ENCODE peak calls at places on chromosomes 6 and 20, in six cellular contexts. W, G, I, U, V and H are unnamed samples. For H3K9me3 and H3K27me3, the result is how much of the 10 kb centered on the place peaks cover.

GRCh38 chr6:150471276-150471675 is 102.5 kb downstream of the IYD start:
- DNase-seq in W (no peak), G (no peak), I (no peak), U (no peak), V (no peak), H (no peak)

GRCh38 chr20:49286689-49287551 is 9.1 kb upstream of the ZNFX1 start:
- DNase-seq in W (peak), G (no peak), I (no peak), U (no peak), V (no peak), H (no peak)

GRCh38 chr6:39451831-39452230 is 129.3 kb upstream of the KCNK16 start:
- DNase-seq in W (peak), G (no peak), I (no peak), U (no peak), V (no peak), H (no peak)

GRCh38 chr6:4853782-4854511 is 77.7 kb downstream of the CDYL start:
- DNase-seq in W (no peak), G (no peak), I (no peak), U (no peak), V (no peak), H (no peak)

GRCh38 chr6:118788702-118789101 is 105.2 kb upstream of the ASF1A start:
- DNase-seq in W (no peak), G (no peak), I (no peak), U (no peak), V (no peak), H (no peak)

GRCh38 chr6:40550096-40550731 is 37.0 kb downstream of the LRFN2 start:
- DNase-seq in W (peak), G (peak), I (no peak), U (no peak), V (no peak), H (peak)

GRCh38 chr20:54084727-54085368 is 14.5 kb upstream of the BCAS1 start:
- DNase-seq in W (no peak), G (no peak), I (no peak), U (no peak), V (no peak), H (no peak)

GRCh38 chr6:13586936-13587542 is 12.6 kb downstream of the SIRT5 start:
- DNase-seq in W (no peak), G (no peak), I (no peak), U (no peak), V (no peak), H (no peak)

GRCh38 chr6:157613011-157613522 is 210.0 kb upstream of the SNX9 start:
- DNase-seq in W (no peak), G (no peak), I (no peak), U (no peak), V (no peak), H (peak)

GRCh38 chr6:12636336-12636735 is 80.2 kb upstream of the PHACTR1 start:
- DNase-seq in W (no peak), G (no peak), I (no peak), U (no peak), V (no peak), H (peak)

GRCh38 chr20:63958964-63959698 is 2.9 kb upstream of the UCKL1 start:
- DNase-seq in W (no peak), G (no peak), I (no peak), U (no peak), V (no peak), H (no peak)

GRCh38 chr6:27547157-27548075 is 74.5 kb upstream of the ZNF184 start:
- DNase-seq in W (peak), G (no peak), I (no peak), U (no peak), V (no peak), H (peak)

GRCh38 chr20:44711237-44711636 is 3.9 kb upstream of the CCN5 start:
- DNase-seq in W (no peak), G (no peak), I (peak), U (peak), V (no peak), H (no peak)

GRCh38 chr6:127586372-127586771 is 9.4 kb downstream of the C6orf58 start:
- DNase-seq in W (no peak), G (no peak), I (no peak), U (no peak), V (no peak), H (no peak)

GRCh38 chr6:110355031-110355430 is 3.1 kb downstream of the METTL24 start:
- DNase-seq in W (no peak), G (no peak), I (no peak), U (no peak), V (no peak), H (no peak)

GRCh38 chr20:17727351-17727750 is 27.6 kb downstream of the BANF2 start:
- DNase-seq in W (no peak), G (no peak), I (no peak), U (no peak), V (no peak), H (no peak)

GRCh38 chr6:116221067-116221466 is 32.8 kb downstream of the TSPYL4 start:
- DNase-seq in W (no peak), G (no peak), I (no peak), U (no peak), V (no peak), H (no peak)

GRCh38 chr20:29299811-29300578 is 1957.5 kb upstream of the DEFB115 start:
- DNase-seq in W (no peak), G (no peak), I (no peak), U (no peak), V (no peak), H (no peak)

GRCh38 chr20:29298759-29299613 is 1958.5 kb upstream of the DEFB115 start:
- DNase-seq in W (no peak), G (no peak), I (no peak), U (no peak), V (no peak), H (no peak)

GRCh38 chr20:29301624-29302259 is 1955.7 kb upstream of the DEFB115 start:
- DNase-seq in W (no peak), G (no peak), I (no peak), U (no peak), V (no peak), H (no peak)

GRCh38 chr20:29300579-29301551 is 1956.6 kb upstream of the DEFB115 start:
- DNase-seq in W (no peak), G (no peak), I (no peak), U (no peak), V (no peak), H (no peak)

GRCh38 chr20:29302979-29303644 is 1954.4 kb upstream of the DEFB115 start:
- DNase-seq in W (no peak), G (no peak), I (no peak), U (no peak), V (no peak), H (no peak)
- H3K9me3 ChIP-seq in W (under half), G (under half), I (under half), U (under half), V (half or more), H (under half)

DNA sequence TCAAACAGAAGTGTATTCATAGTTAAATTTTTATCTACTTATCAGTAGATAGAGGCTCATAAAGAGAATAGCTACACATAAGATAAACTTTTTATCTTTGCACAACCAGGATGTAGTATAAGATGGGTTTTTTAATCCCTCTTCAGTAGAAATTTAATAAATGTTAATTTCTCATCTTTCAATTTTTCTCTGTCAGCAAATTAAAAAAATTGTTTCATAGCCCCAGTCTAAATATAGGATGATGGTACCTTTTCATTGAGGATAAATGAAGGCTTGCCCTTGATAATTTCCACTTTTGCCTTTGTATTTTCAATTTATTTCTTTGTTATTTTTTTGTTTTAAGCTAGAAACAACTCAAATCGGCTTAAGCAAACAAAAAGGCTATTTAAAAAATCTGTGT is 251.2 kb upstream of the NOX3 start:
- DNase-seq in W (no peak), G (no peak), I (no peak), U (no peak), V (no peak), H (no peak)
- H3K4me3 ChIP-seq in W (no peak), G (no peak), I (no peak), U (no peak), V (no peak), H (no peak)

DNA sequence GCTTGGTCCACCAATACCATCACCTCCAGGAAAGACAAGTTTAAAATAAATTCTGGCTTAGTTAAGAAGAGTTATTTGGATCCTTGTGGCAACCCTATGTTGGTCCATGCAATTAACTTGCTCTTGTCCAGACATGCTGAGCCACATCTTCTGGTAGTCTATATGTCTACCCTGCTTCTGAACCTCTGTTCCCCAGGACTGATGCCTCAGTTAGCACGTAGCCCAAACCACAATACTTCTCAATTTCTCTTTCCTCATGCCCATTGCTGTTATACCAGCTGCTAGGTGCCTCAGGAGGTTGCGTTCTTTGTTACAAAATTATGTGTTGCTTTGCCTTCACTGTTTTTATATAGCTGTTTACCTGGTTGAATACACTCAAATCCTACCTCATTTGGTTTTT is 116.4 kb upstream of the KCNQ5 start:
- DNase-seq in W (no peak), G (no peak), I (no peak), U (no peak), V (no peak), H (no peak)
- H3K27me3 ChIP-seq in W (under half), G (under half), I (under half), U (under half), V (under half), H (under half)

GRCh38 chr20:59673288-59673997 is 69.1 kb downstream of the PHACTR3 start:
- DNase-seq in W (no peak), G (no peak), I (no peak), U (no peak), V (no peak), H (no peak)
- H3K9me3 ChIP-seq in W (under half), G (under half), I (under half), U (under half), V (under half), H (under half)

GRCh38 chr6:93177451-93177850 is 241.9 kb downstream of the EPHA7 start:
- DNase-seq in W (no peak), G (no peak), I (no peak), U (no peak), V (no peak), H (no peak)
- H3K4me3 ChIP-seq in W (no peak), G (no peak), I (no peak), U (no peak), V (no peak), H (no peak)

DNA sequence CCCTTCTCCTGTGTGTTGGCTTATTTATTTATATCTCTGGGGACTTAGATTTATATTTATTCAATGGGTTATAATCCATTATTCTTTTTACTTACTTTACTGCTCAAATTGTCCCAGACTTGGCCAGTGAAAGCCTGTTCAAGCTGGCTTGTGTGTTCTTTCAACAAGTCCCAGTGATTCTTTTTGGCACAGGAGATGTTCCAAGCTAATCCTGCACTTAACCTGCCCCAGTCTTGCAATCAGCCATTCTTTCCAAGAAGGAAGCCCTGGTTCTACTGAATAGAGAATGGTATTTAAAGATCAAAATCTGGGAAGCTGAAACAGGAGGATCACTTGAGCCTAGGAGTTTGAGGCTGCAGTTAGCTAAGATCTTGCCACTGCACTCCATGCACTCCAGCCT is 26.7 kb downstream of the GCNT2 start:
- DNase-seq in W (no peak), G (no peak), I (no peak), U (no peak), V (no peak), H (no peak)
- H3K27me3 ChIP-seq in W (under half), G (under half), I (under half), U (under half), V (under half), H (under half)

DNA sequence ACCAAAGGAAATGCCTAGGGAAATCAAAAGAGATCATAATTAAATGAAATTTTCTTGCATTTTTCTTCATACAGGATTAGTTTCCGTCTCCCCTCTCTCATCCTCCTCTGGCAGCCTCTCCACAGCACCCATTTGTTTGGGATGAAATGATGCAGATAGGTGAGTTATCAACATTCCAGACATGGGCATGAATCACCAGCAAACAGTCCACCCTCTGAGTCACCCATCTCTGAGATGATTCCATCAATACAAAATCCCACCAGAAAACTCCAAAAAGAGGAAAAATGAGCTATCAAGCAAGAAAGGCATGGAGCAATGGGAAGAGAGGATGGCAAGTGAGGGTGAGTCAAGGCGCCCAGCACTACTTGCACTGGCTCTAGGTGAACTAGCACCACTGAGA is 11.4 kb downstream of the MC3R start:
- DNase-seq in W (no peak), G (no peak), I (no peak), U (no peak), V (no peak), H (no peak)
- H3K9me3 ChIP-seq in W (under half), G (under half), I (under half), U (under half), V (under half), H (under half)

GRCh38 chr6:151482290-151482689 is 11.5 kb upstream of the CCDC170 start:
- DNase-seq in W (no peak), G (no peak), I (no peak), U (no peak), V (no peak), H (peak)
- H3K4me3 ChIP-seq in W (no peak), G (peak), I (peak), U (peak), V (no peak), H (no peak)

GRCh38 chr6:125749864-125750691 is 646 bp downstream of the HEY2 start:
- DNase-seq in W (peak), G (peak), I (peak), U (peak), V (no peak), H (no peak)
- H3K27me3 ChIP-seq in W (half or more), G (under half), I (under half), U (under half), V (half or more), H (under half)

GRCh38 chr6:30295844-30296243 is 30.9 kb upstream of the TRIM39 start:
- DNase-seq in W (no peak), G (no peak), I (no peak), U (no peak), V (no peak), H (no peak)
- H3K9me3 ChIP-seq in W (under half), G (under half), I (under half), U (under half), V (under half), H (under half)